ENCODE peak calls at places on chromosomes 1 and 21, in seven cellular contexts. N is lower leg skin, T is aorta, M is psoas muscle, Y is WERI-Rb-1, Q is tibial nerve, X is prostate gland. K is an unnamed sample.

GRCh38 chr1:226827458-226827857 is 43.0 kb upstream of the PSEN2 start:
- DNase-seq in N (peak; percentile 77), T (peak; percentile 83), M (peak; percentile 81), Y (no peak), Q (peak; percentile 58), X (no peak), K (peak; percentile 16)

GRCh38 chr1:207565546-207566468 is 69.8 kb downstream of the CR1 start:
- DNase-seq in N (no peak), T (no peak), M (no peak), Y (peak; percentile 47), Q (no peak), X (no peak), K (no peak)

GRCh38 chr1:225770586-225771248 is 6.9 kb upstream of the SRP9 start:
- DNase-seq in N (no peak), T (no peak), M (no peak), Y (no peak), Q (no peak), X (no peak), K (no peak)

GRCh38 chr1:207823880-207824566 is 72.2 kb downstream of the CD46 start:
- DNase-seq in N (peak; percentile 87), T (peak; percentile 88), M (peak; percentile 93), Y (peak; percentile 68), Q (peak; percentile 82), X (peak; percentile 88), K (peak; percentile 93)

GRCh38 chr1:29925058-29925457 is 688.7 kb downstream of the PTPRU start:
- DNase-seq in N (no peak), T (peak; percentile 61), M (no peak), Y (no peak), Q (no peak), X (no peak), K (no peak)

GRCh38 chr21:45461369-45461750 is 56.4 kb downstream of the COL18A1 start:
- DNase-seq in N (no peak), T (peak; percentile 53), M (peak; percentile 20), Y (no peak), Q (no peak), X (no peak), K (no peak)

GRCh38 chr1:53462769-53463501 is 3.7 kb downstream of the DMRTB1 start:
- DNase-seq in N (no peak), T (no peak), M (no peak), Y (peak; percentile 93), Q (no peak), X (no peak), K (no peak)

GRCh38 chr1:153510984-153511410 is 24.8 kb downstream of the S100A6 start:
- DNase-seq in N (no peak), T (peak; percentile 93), M (peak; percentile 89), Y (peak; percentile 99), Q (peak; percentile 80), X (peak; percentile 72), K (peak; percentile 85)

GRCh38 chr1:75812065-75812464 is 15.4 kb downstream of the MSH4 start:
- DNase-seq in N (no peak), T (no peak), M (no peak), Y (no peak), Q (no peak), X (no peak), K (no peak)

GRCh38 chr1:209405183-209405823 is 178.2 kb upstream of the CAMK1G start:
- DNase-seq in N (no peak), T (no peak), M (no peak), Y (no peak), Q (no peak), X (no peak), K (no peak)

GRCh38 chr1:1173061-1173792 is 453 bp upstream of the TTLL10 start:
- DNase-seq in N (no peak), T (peak; percentile 70), M (peak; percentile 7), Y (no peak), Q (no peak), X (no peak), K (no peak)

GRCh38 chr1:65232402-65233122 is 76.8 kb upstream of the DNAJC6 start:
- DNase-seq in N (no peak), T (no peak), M (no peak), Y (no peak), Q (no peak), X (no peak), K (no peak)

GRCh38 chr1:211751438-211751837 is 76.0 kb upstream of the NEK2 start:
- DNase-seq in N (no peak), T (no peak), M (no peak), Y (no peak), Q (no peak), X (no peak), K (no peak)

GRCh38 chr1:17653728-17654351 is 101.3 kb upstream of the ACTL8 start:
- DNase-seq in N (no peak), T (peak; percentile 83), M (peak; percentile 68), Y (peak; percentile 52), Q (peak; percentile 38), X (no peak), K (peak; percentile 52)

GRCh38 chr1:221704291-221704690 is 37.6 kb downstream of the DUSP10 start:
- DNase-seq in N (no peak), T (no peak), M (no peak), Y (no peak), Q (no peak), X (no peak), K (no peak)

GRCh38 chr1:199403421-199404116 is 623.9 kb upstream of the NR5A2 start:
- DNase-seq in N (no peak), T (no peak), M (no peak), Y (no peak), Q (no peak), X (no peak), K (no peak)

GRCh38 chr1:235708390-235708962 is 58.9 kb upstream of the GNG4 start:
- DNase-seq in N (no peak), T (no peak), M (no peak), Y (no peak), Q (no peak), X (no peak), K (no peak)

GRCh38 chr1:159795534-159795933 is 6.6 kb upstream of the FCRL6 start:
- DNase-seq in N (no peak), T (no peak), M (no peak), Y (no peak), Q (no peak), X (no peak), K (no peak)

GRCh38 chr1:169970114-169970513 is 76.4 kb upstream of the SCYL3 start:
- DNase-seq in N (no peak), T (no peak), M (no peak), Y (no peak), Q (no peak), X (no peak), K (no peak)

GRCh38 chr1:178034676-178035075 is 59.2 kb upstream of the RASAL2 start:
- DNase-seq in N (no peak), T (no peak), M (no peak), Y (no peak), Q (no peak), X (no peak), K (no peak)

GRCh38 chr1:199742547-199742946 is 285.0 kb upstream of the NR5A2 start:
- DNase-seq in N (no peak), T (no peak), M (no peak), Y (no peak), Q (no peak), X (no peak), K (no peak)

GRCh38 chr1:213266983-213267772 is 216.1 kb downstream of the RPS6KC1 start:
- DNase-seq in N (no peak), T (no peak), M (no peak), Y (no peak), Q (no peak), X (no peak), K (no peak)

GRCh38 chr1:66282885-66283284 is 251.1 kb upstream of the SGIP1 start:
- DNase-seq in N (no peak), T (no peak), M (no peak), Y (no peak), Q (no peak), X (no peak), K (no peak)
- H3K4me3 ChIP-seq in N (no peak overlapping the region), T (no peak overlapping the region), M (no peak overlapping the region), Y (no peak overlapping the region), Q (no peak overlapping the region), X (no peak overlapping the region), K (no peak overlapping the region)

DNA sequence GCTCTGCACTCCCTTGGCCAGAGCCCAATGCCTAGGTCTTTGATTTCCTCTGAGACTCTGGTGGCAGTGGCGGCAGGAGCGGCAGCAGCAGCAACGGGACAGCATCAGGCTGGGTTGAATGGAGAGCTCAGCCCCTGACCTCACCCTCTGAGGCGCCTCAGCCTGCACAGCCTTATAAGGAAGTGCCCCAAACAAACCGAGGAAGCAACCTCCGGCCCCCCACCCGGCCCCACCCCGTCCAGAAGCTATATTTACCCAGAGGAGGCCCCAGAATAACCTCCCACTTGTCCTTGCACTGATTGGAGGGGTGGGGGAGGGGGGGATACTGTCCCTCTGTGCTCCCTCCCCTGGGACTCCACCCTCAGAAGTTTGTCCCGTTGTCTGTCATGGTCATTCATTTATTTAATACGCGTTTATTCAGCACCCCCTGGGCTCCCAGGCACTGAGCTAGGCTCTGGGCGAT is 12.2 kb downstream of the NES start:
- DNase-seq in N (no peak), T (peak; percentile 84), M (peak; percentile 78), Y (peak; percentile 64), Q (no peak), X (no peak), K (no peak)
- H3K4me3 ChIP-seq in N (no peak overlapping the region), T (no peak overlapping the region), M (peak overlapping the region; percentile 30), Y (no peak overlapping the region), Q (no peak overlapping the region), X (no peak overlapping the region), K (no peak overlapping the region)

GRCh38 chr1:197638316-197638715 is 137.0 kb downstream of the DENND1B start:
- DNase-seq in N (no peak), T (no peak), M (no peak), Y (peak; percentile 37), Q (no peak), X (no peak), K (no peak)

GRCh38 chr1:197632000-197632399 is 143.3 kb downstream of the DENND1B start:
- DNase-seq in N (no peak), T (no peak), M (no peak), Y (no peak), Q (no peak), X (no peak), K (no peak)

GRCh38 chr1:197637406-197637805 is 137.9 kb downstream of the DENND1B start:
- DNase-seq in N (no peak), T (no peak), M (no peak), Y (no peak), Q (no peak), X (no peak), K (no peak)

GRCh38 chr1:197633447-197634039 is 141.7 kb downstream of the DENND1B start:
- DNase-seq in N (no peak), T (no peak), M (no peak), Y (no peak), Q (no peak), X (no peak), K (no peak)

DNA sequence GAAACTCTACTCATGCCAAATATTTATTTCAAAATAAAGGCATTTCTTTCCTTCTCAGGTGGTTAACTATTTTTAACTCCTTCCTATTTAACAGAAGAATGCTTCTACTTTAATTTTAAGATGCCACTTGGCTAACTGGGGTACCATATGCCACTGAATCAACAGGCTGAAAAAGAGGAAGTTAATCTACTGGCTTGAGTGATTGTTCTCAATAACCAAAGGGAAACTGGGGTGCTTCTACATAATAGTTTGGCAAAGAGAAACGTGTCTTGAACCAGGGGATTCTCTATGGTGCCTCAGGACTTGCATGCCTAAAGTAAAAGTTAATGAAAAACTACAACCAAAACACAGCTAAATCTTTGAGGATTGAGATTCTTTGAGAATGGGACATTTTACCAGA is 142.6 kb downstream of the DENND1B start:
- DNase-seq in N (no peak), T (no peak), M (no peak), Y (no peak), Q (no peak), X (no peak), K (no peak)
- H3K4me3 ChIP-seq in N (no peak overlapping the region), T (no peak overlapping the region), M (no peak overlapping the region), Y (no peak overlapping the region), Q (no peak overlapping the region), X (no peak overlapping the region), K (no peak overlapping the region)

GRCh38 chr1:32496127-32496526 is 31.3 kb downstream of the ZBTB8B start:
- DNase-seq in N (no peak), T (no peak), M (no peak), Y (no peak), Q (no peak), X (peak; percentile 19), K (no peak)
- H3K4me3 ChIP-seq in N (no peak overlapping the region), T (no peak overlapping the region), M (no peak overlapping the region), Y (no peak overlapping the region), Q (no peak overlapping the region), X (no peak overlapping the region), K (no peak overlapping the region)